ENCODE peak calls at places on chromosome 6, in five cellular contexts. P, H, J, W and N are unnamed samples.

GRCh38 chr6:92667843-92668242 is 751.5 kb downstream of the EPHA7 start:
- DNase-seq in P (no peak), H (peak; percentile 21), J (peak; percentile 3), W (no peak), N (no peak)

GRCh38 chr6:42281570-42281969 is 63.9 kb upstream of the MRPS10 start:
- DNase-seq in P (no peak), H (no peak), J (no peak), W (no peak), N (no peak)

GRCh38 chr6:160088069-160088773 is 33.4 kb upstream of the SLC22A1 start:
- DNase-seq in P (peak; percentile 66), H (peak; percentile 44), J (peak; percentile 58), W (peak; percentile 75), N (no peak)

GRCh38 chr6:160667854-160668481 is 3.9 kb upstream of the LPA start:
- DNase-seq in P (peak; percentile 65), H (no peak), J (peak; percentile 77), W (no peak), N (no peak)

GRCh38 chr6:4637691-4638433 is 138.3 kb upstream of the CDYL start:
- DNase-seq in P (no peak), H (no peak), J (no peak), W (no peak), N (no peak)

GRCh38 chr6:91672201-91672600 is 1085.3 kb upstream of the MAP3K7 start:
- DNase-seq in P (no peak), H (no peak), J (no peak), W (no peak), N (no peak)

GRCh38 chr6:13194852-13195251 is 133.5 kb downstream of the TBC1D7 start:
- DNase-seq in P (peak; percentile 66), H (peak; percentile 37), J (peak; percentile 77), W (peak; percentile 56), N (peak; percentile 59)

GRCh38 chr6:21801786-21802610 is 208.4 kb downstream of the SOX4 start:
- DNase-seq in P (no peak), H (no peak), J (no peak), W (no peak), N (no peak)

GRCh38 chr6:15615837-15616236 is 47.0 kb downstream of the DTNBP1 start:
- DNase-seq in P (no peak), H (no peak), J (peak; percentile 11), W (no peak), N (no peak)

GRCh38 chr6:42720739-42721138 is 1.7 kb downstream of the PRPH2 start:
- DNase-seq in P (no peak), H (no peak), J (peak; percentile 39), W (no peak), N (no peak)

GRCh38 chr6:155171747-155172191 is 92.0 kb upstream of the CLDN20 start:
- DNase-seq in P (no peak), H (no peak), J (no peak), W (no peak), N (no peak)

GRCh38 chr6:15475261-15475660 is 187.6 kb downstream of the DTNBP1 start:
- DNase-seq in P (no peak), H (no peak), J (no peak), W (no peak), N (no peak)

GRCh38 chr6:26613717-26614683 is 17.2 kb downstream of the ABT1 start:
- DNase-seq in P (peak; percentile 55), H (no peak), J (peak; percentile 55), W (peak; percentile 65), N (peak; percentile 49)

GRCh38 chr6:142378138-142378875 is 76.5 kb downstream of the ADGRG6 start:
- DNase-seq in P (no peak), H (peak; percentile 19), J (peak; percentile 78), W (no peak), N (no peak)

GRCh38 chr6:100504786-100505737 is 40.3 kb upstream of the SIM1 start:
- DNase-seq in P (no peak), H (no peak), J (peak; percentile 33), W (no peak), N (no peak)

GRCh38 chr6:81697564-81697963 is 54.9 kb downstream of the TENT5A start:
- DNase-seq in P (no peak), H (no peak), J (no peak), W (no peak), N (no peak)

GRCh38 chr6:109795994-109796555 is 105.0 kb downstream of the FIG4 start:
- DNase-seq in P (no peak), H (no peak), J (peak; percentile 59), W (no peak), N (no peak)

GRCh38 chr6:85364354-85364753 is 85.5 kb upstream of the NT5E start:
- DNase-seq in P (no peak), H (no peak), J (no peak), W (no peak), N (no peak)

GRCh38 chr6:82205793-82206425 is 41.6 kb downstream of the IBTK start:
- DNase-seq in P (no peak), H (peak; percentile 17), J (peak; percentile 25), W (no peak), N (no peak)

GRCh38 chr6:2771021-2771558 is 5.9 kb downstream of the WRNIP1 start:
- DNase-seq in P (no peak), H (no peak), J (no peak), W (no peak), N (no peak)

GRCh38 chr6:32947552-32948465 is 5.1 kb downstream of the HLA-DMA start:
- DNase-seq in P (no peak), H (no peak), J (peak; percentile 74), W (no peak), N (no peak)

GRCh38 chr6:144633886-144634285 is 348.8 kb downstream of the UTRN start:
- DNase-seq in P (no peak), H (no peak), J (no peak), W (peak; percentile 23), N (no peak)

GRCh38 chr6:42279966-42280629 is 62.4 kb upstream of the MRPS10 start:
- DNase-seq in P (no peak), H (peak; percentile 73), J (peak; percentile 26), W (peak; percentile 83), N (no peak)

GRCh38 chr6:54191460-54191859 is 80.2 kb downstream of the MLIP start:
- DNase-seq in P (no peak), H (no peak), J (peak; percentile 27), W (no peak), N (no peak)

GRCh38 chr6:108666656-108667260 is 106.0 kb downstream of the FOXO3 start:
- DNase-seq in P (no peak), H (no peak), J (no peak), W (no peak), N (no peak)

GRCh38 chr6:133203344-133203697 is 37.8 kb upstream of the EYA4 start:
- DNase-seq in P (no peak), H (no peak), J (no peak), W (no peak), N (no peak)

GRCh38 chr6:53349209-53349693 is 501 bp upstream of the ELOVL5 start:
- DNase-seq in P (no peak), H (no peak), J (no peak), W (no peak), N (no peak)

GRCh38 chr6:161009991-161010390 is 18.4 kb downstream of the MAP3K4 start:
- DNase-seq in P (no peak), H (no peak), J (no peak), W (no peak), N (no peak)

GRCh38 chr6:125597411-125598253 is 151.8 kb upstream of the HEY2 start:
- DNase-seq in P (no peak), H (peak; percentile 5), J (no peak), W (peak; percentile 54), N (peak; percentile 78)

DNA sequence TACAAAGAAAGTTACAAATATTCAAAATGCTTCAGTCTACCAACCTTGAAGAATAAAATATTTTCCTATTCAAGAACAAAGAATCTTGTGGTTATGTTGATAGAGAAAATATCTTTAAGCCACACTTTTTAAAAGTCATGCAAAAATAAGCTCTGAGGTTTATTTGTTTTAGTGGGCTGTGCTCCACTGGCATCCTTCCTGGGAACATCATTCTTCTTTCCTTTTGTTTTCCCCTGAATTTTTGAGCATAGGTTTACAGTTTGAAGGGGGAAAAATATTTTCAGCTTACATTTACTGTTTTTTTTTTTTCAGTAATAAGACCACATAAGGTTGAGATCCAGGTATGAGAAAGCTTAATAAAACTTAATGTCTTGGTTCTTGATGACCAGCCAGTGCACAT is 72.0 kb upstream of the BACH2 start:
- DNase-seq in P (no peak), H (no peak), J (no peak), W (no peak), N (no peak)
- H3K27ac ChIP-seq in P (no peak overlapping the region), H (no peak overlapping the region), J (no peak overlapping the region), W (no peak overlapping the region), N (no peak overlapping the region)

GRCh38 chr6:20463396-20463795 is 61.7 kb downstream of the E2F3 start:
- DNase-seq in P (no peak), H (no peak), J (no peak), W (no peak), N (no peak)

GRCh38 chr6:20464041-20464440 is 62.4 kb downstream of the E2F3 start:
- DNase-seq in P (no peak), H (no peak), J (peak; percentile 16), W (no peak), N (no peak)

GRCh38 chr6:20467437-20467836 is 65.8 kb downstream of the E2F3 start:
- DNase-seq in P (no peak), H (no peak), J (no peak), W (no peak), N (no peak)

GRCh38 chr6:20468179-20468578 is 66.1 kb upstream of the CDKAL1 start:
- DNase-seq in P (no peak), H (no peak), J (no peak), W (no peak), N (no peak)

GRCh38 chr6:20464847-20465246 is 63.2 kb downstream of the E2F3 start:
- DNase-seq in P (no peak), H (no peak), J (no peak), W (no peak), N (no peak)
- H3K27ac ChIP-seq in P (no peak overlapping the region), H (no peak overlapping the region), J (no peak overlapping the region), W (no peak overlapping the region), N (no peak overlapping the region)

DNA sequence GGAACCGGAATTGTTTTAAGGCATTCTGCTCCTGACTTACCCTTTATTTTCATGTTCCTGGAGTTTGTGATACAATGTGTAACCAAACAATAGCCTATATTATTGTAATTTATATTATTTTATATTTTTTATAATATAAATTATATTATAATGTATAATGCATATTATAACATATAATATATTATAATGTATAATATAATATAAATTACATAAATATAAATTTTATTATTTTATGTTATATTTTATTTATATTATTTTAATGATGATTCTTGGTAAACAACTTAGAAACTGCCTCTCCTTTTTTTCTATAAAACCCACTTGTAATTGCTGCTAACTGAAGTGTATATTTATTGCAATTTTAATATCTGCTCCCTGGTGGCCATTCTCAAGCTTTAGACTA is 629.1 kb downstream of the MMUT start:
- DNase-seq in P (no peak), H (no peak), J (no peak), W (no peak), N (no peak)
- H3K27ac ChIP-seq in P (no peak overlapping the region), H (no peak overlapping the region), J (no peak overlapping the region), W (no peak overlapping the region), N (no peak overlapping the region)

DNA sequence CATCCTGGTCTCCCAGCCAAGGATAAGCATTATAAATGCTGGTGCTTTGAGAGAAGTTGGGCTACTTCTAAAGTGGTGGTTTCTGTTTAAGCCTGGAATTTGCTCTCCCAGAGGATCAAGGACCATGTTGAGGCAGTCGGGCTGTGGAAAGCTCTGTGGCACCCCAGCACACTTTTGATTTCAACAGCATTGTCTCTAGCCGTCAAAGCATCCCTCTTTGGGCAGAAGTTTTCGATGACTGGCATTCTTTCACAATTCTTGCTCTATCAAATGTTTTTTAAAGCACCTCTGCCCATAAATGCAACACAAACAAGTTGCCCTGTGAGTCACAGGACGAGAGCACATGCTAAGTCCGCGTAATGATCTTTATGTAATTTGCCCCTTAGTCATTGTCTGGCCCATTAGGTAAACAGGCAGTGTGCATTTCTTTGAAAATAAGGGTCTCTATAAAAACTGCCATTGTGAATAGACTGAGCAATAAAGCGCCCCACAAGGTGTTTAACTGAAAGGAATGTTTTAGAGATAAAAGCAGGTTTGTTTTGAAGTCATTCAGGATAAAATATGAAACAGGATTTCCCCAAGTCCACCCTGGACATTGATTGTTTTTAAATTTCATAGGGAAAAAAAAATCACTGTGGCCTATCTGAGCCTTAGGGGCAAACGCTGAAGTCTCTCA is 44.7 kb upstream of the FOXQ1 start:
- DNase-seq in P (no peak), H (no peak), J (no peak), W (no peak), N (no peak)
- H3K27ac ChIP-seq in P (no peak overlapping the region), H (no peak overlapping the region), J (no peak overlapping the region), W (no peak overlapping the region), N (no peak overlapping the region)